ENCODE peak calls at places on chromosomes 5 and 9, in nine cellular contexts. J, I, A, F, T, V, R, P and X are unnamed samples.

GRCh38 chr9:134915046-134915930 is 2.4 kb downstream of the FCN1 start:
- DNase-seq in A (no peak), P (no peak), V (no peak), I (peak), T (no peak), F (no peak), R (no peak), J (no peak), X (no peak)

GRCh38 chr9:81607593-81608288 is 81.6 kb downstream of the TLE1 start:
- DNase-seq in J (no peak), V (no peak), P (no peak), R (no peak), I (no peak), A (no peak), T (no peak), F (no peak), X (peak)

GRCh38 chr5:80793354-80793753 is 138.6 kb upstream of the DHFR start:
- DNase-seq in F (no peak), I (no peak), R (no peak), P (no peak), J (no peak), A (no peak), V (no peak), T (peak), X (peak)

GRCh38 chr9:13022756-13023155 is 247.9 kb downstream of the LURAP1L start:
- DNase-seq in R (no peak), P (no peak), J (no peak), V (no peak), A (no peak), F (peak), T (no peak), I (no peak), X (no peak)

GRCh38 chr5:73619606-73620334 is 6.2 kb upstream of the ARHGEF28 start:
- DNase-seq in A (no peak), T (peak), F (no peak), R (no peak), J (no peak), P (no peak), V (no peak), I (no peak), X (no peak)

GRCh38 chr9:115650768-115651167 is 502.8 kb upstream of the PAPPA start:
- DNase-seq in T (no peak), I (no peak), F (no peak), R (no peak), P (no peak), J (no peak), V (peak), A (no peak), X (no peak)

GRCh38 chr5:53246042-53246836 is 136.7 kb upstream of the MOCS2 start:
- DNase-seq in A (no peak), P (peak), V (peak), F (no peak), T (peak), J (no peak), I (no peak), R (no peak), X (peak)

GRCh38 chr5:73412597-73412988 is 36.0 kb downstream of the FOXD1 start:
- DNase-seq in V (peak), F (no peak), T (peak), R (no peak), I (no peak), A (no peak), J (no peak), P (no peak), X (no peak)

GRCh38 chr5:77627869-77628674 is 10.4 kb downstream of the OTP start:
- DNase-seq in P (no peak), J (no peak), F (no peak), V (no peak), T (no peak), A (no peak), I (no peak), R (no peak), X (no peak)

GRCh38 chr5:82019342-82020138 is 47.7 kb downstream of the ATG10 start:
- DNase-seq in F (no peak), T (no peak), P (no peak), A (no peak), V (no peak), J (no peak), I (no peak), R (peak), X (peak)

GRCh38 chr5:178267245-178267644 is 34.6 kb upstream of the PHYKPL start:
- DNase-seq in J (no peak), V (no peak), P (no peak), T (no peak), I (no peak), F (no peak), R (no peak), A (no peak), X (no peak)

GRCh38 chr9:137168575-137168906 is 1.3 kb downstream of the LRRC26 start:
- DNase-seq in P (no peak), J (no peak), V (no peak), R (peak), T (no peak), I (no peak), F (peak), A (no peak), X (peak)

GRCh38 chr5:2131826-2132496 is 249.2 kb upstream of the IRX4 start:
- DNase-seq in J (no peak), A (no peak), R (no peak), T (no peak), V (no peak), P (no peak), F (no peak), I (peak), X (no peak)

GRCh38 chr5:179530069-179530998 is 20.0 kb upstream of the RUFY1 start:
- DNase-seq in A (peak), J (peak), V (no peak), F (no peak), P (no peak), T (no peak), I (peak), R (no peak), X (peak)

GRCh38 chr9:124665391-124666058 is 105.6 kb downstream of the NR6A1 start:
- DNase-seq in A (no peak), F (no peak), V (peak), T (peak), I (no peak), R (no peak), J (no peak), P (no peak), X (no peak)

GRCh38 chr9:136332482-136332983 is 5.2 kb downstream of the GPSM1 start:
- DNase-seq in F (no peak), R (no peak), I (no peak), A (no peak), P (no peak), T (no peak), J (no peak), V (no peak), X (no peak)